ENCODE peak calls at places on chromosomes 16 and 17, in seven cellular contexts. One of them, this sample, is unnamed. For H3K9me3, the result is how much of the 10 kb centered on the place peaks cover.

GRCh38 chr17:19645608-19646250 is 2.8 kb upstream of the ALDH3A2 start:
- DNase-seq in A549: peak
- DNase-seq in colonic mucosa: peak
- DNase-seq in testis: peak
- DNase-seq in left ventricle myocardium inferior: no peak
- DNase-seq in body of pancreas: peak
- DNase-seq in IMR-90: no peak
- DNase-seq in this sample: no peak

GRCh38 chr16:70418274-70418992 is 20.5 kb downstream of the ST3GAL2 start:
- DNase-seq in left ventricle myocardium inferior: no peak
- DNase-seq in A549: no peak
- DNase-seq in testis: no peak
- DNase-seq in colonic mucosa: no peak
- DNase-seq in body of pancreas: no peak
- DNase-seq in IMR-90: no peak
- DNase-seq in this sample: no peak

GRCh38 chr16:10130482-10130996 is 51.7 kb downstream of the GRIN2A start:
- DNase-seq in body of pancreas: no peak
- DNase-seq in IMR-90: no peak
- DNase-seq in testis: no peak
- DNase-seq in left ventricle myocardium inferior: no peak
- DNase-seq in colonic mucosa: no peak
- DNase-seq in A549: no peak
- DNase-seq in this sample: no peak

GRCh38 chr16:67534420-67534819 is 5.8 kb downstream of the RIPOR1 start:
- DNase-seq in body of pancreas: no peak
- DNase-seq in colonic mucosa: no peak
- DNase-seq in IMR-90: no peak
- DNase-seq in testis: no peak
- DNase-seq in left ventricle myocardium inferior: no peak
- DNase-seq in A549: no peak
- DNase-seq in this sample: no peak

GRCh38 chr16:75627856-75628255 is 4.8 kb upstream of the ADAT1 start:
- DNase-seq in colonic mucosa: no peak
- DNase-seq in body of pancreas: no peak
- DNase-seq in left ventricle myocardium inferior: no peak
- DNase-seq in IMR-90: peak
- DNase-seq in A549: no peak
- DNase-seq in testis: no peak
- DNase-seq in this sample: no peak

GRCh38 chr17:40038882-40039513 is 15.2 kb downstream of the MED24 start:
- DNase-seq in body of pancreas: peak
- DNase-seq in colonic mucosa: no peak
- DNase-seq in A549: peak
- DNase-seq in IMR-90: peak
- DNase-seq in testis: peak
- DNase-seq in left ventricle myocardium inferior: peak
- DNase-seq in this sample: peak

GRCh38 chr17:41873559-41874292 is 8.5 kb upstream of the KLHL11 start:
- DNase-seq in A549: no peak
- DNase-seq in testis: no peak
- DNase-seq in IMR-90: no peak
- DNase-seq in colonic mucosa: no peak
- DNase-seq in body of pancreas: no peak
- DNase-seq in left ventricle myocardium inferior: no peak
- DNase-seq in this sample: no peak

GRCh38 chr17:80830020-80830780 is 161.4 kb upstream of the CHMP6 start:
- DNase-seq in testis: no peak
- DNase-seq in A549: no peak
- DNase-seq in colonic mucosa: no peak
- DNase-seq in left ventricle myocardium inferior: no peak
- DNase-seq in IMR-90: no peak
- DNase-seq in body of pancreas: no peak
- DNase-seq in this sample: no peak

GRCh38 chr17:40312893-40313659 is 4.1 kb downstream of the RARA start:
- DNase-seq in A549: no peak
- DNase-seq in IMR-90: no peak
- DNase-seq in left ventricle myocardium inferior: peak
- DNase-seq in testis: no peak
- DNase-seq in body of pancreas: no peak
- DNase-seq in colonic mucosa: no peak
- DNase-seq in this sample: no peak

GRCh38 chr17:67245694-67246397 is 850 bp upstream of the HELZ start:
- DNase-seq in left ventricle myocardium inferior: peak
- DNase-seq in colonic mucosa: peak
- DNase-seq in testis: peak
- DNase-seq in A549: no peak
- DNase-seq in body of pancreas: peak
- DNase-seq in IMR-90: no peak
- DNase-seq in this sample: no peak

GRCh38 chr16:12590409-12590808 is 213.3 kb downstream of the CPPED1 start:
- DNase-seq in A549: no peak
- DNase-seq in left ventricle myocardium inferior: no peak
- DNase-seq in colonic mucosa: no peak
- DNase-seq in body of pancreas: no peak
- DNase-seq in testis: no peak
- DNase-seq in IMR-90: no peak
- DNase-seq in this sample: no peak

GRCh38 chr16:75382611-75383010 is 50.7 kb downstream of the CFDP1 start:
- DNase-seq in colonic mucosa: no peak
- DNase-seq in IMR-90: no peak
- DNase-seq in left ventricle myocardium inferior: no peak
- DNase-seq in A549: no peak
- DNase-seq in testis: no peak
- DNase-seq in body of pancreas: no peak
- DNase-seq in this sample: no peak

GRCh38 chr16:23974223-23974622 is 138.4 kb downstream of the PRKCB start:
- DNase-seq in IMR-90: no peak
- DNase-seq in body of pancreas: no peak
- DNase-seq in testis: no peak
- DNase-seq in colonic mucosa: no peak
- DNase-seq in left ventricle myocardium inferior: no peak
- DNase-seq in A549: no peak
- DNase-seq in this sample: no peak

GRCh38 chr17:20114466-20114865 is 105.3 kb downstream of the SPECC1 start:
- DNase-seq in left ventricle myocardium inferior: no peak
- DNase-seq in testis: no peak
- DNase-seq in A549: no peak
- DNase-seq in IMR-90: peak
- DNase-seq in body of pancreas: no peak
- DNase-seq in colonic mucosa: no peak
- DNase-seq in this sample: no peak

GRCh38 chr17:61385869-61386245 is 13.8 kb upstream of the TBX2 start:
- DNase-seq in colonic mucosa: no peak
- DNase-seq in testis: no peak
- DNase-seq in A549: no peak
- DNase-seq in body of pancreas: no peak
- DNase-seq in IMR-90: peak
- DNase-seq in left ventricle myocardium inferior: no peak
- DNase-seq in this sample: no peak

GRCh38 chr16:84514874-84515835 is 10.7 kb upstream of the MEAK7 start:
- DNase-seq in body of pancreas: no peak
- DNase-seq in A549: no peak
- DNase-seq in IMR-90: no peak
- DNase-seq in colonic mucosa: no peak
- DNase-seq in testis: no peak
- DNase-seq in left ventricle myocardium inferior: peak
- DNase-seq in this sample: no peak

GRCh38 chr17:17668358-17668757 is 12.9 kb upstream of the RAI1 start:
- DNase-seq in A549: no peak
- DNase-seq in testis: no peak
- DNase-seq in left ventricle myocardium inferior: no peak
- DNase-seq in IMR-90: no peak
- DNase-seq in colonic mucosa: no peak
- DNase-seq in body of pancreas: no peak
- DNase-seq in this sample: no peak

GRCh38 chr17:17670701-17671319 is 10.4 kb upstream of the RAI1 start:
- DNase-seq in testis: no peak
- DNase-seq in colonic mucosa: peak
- DNase-seq in left ventricle myocardium inferior: no peak
- DNase-seq in IMR-90: no peak
- DNase-seq in body of pancreas: no peak
- DNase-seq in A549: no peak
- DNase-seq in this sample: no peak

GRCh38 chr17:17669081-17669850 is 12.0 kb upstream of the RAI1 start:
- DNase-seq in left ventricle myocardium inferior: no peak
- DNase-seq in IMR-90: peak
- DNase-seq in A549: no peak
- DNase-seq in colonic mucosa: no peak
- DNase-seq in body of pancreas: no peak
- DNase-seq in testis: no peak
- DNase-seq in this sample: no peak

GRCh38 chr17:17671369-17672119 is 9.7 kb upstream of the RAI1 start:
- DNase-seq in IMR-90: no peak
- DNase-seq in A549: no peak
- DNase-seq in body of pancreas: no peak
- DNase-seq in colonic mucosa: no peak
- DNase-seq in testis: no peak
- DNase-seq in left ventricle myocardium inferior: no peak
- DNase-seq in this sample: no peak

DNA sequence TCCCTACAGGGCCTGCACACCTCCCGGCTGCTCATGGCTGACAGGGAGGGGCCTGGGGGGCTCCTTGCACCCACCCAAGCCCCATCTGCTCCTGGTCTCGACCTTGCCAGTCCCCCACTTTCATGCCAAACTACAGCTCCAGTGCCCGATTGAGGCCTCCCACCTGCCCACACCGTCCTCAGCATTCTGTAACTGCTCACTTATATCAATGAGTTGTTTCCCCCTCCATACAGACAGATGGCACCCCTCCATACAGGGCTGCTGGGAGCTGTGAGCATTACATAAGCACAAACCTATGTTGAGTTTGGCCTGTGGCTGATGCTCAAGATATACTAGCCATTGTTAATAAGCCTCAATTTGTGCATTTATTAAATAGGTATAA is 11.4 kb upstream of the RAI1 start:
- DNase-seq in left ventricle myocardium inferior: no peak
- DNase-seq in IMR-90: no peak
- DNase-seq in testis: no peak
- DNase-seq in colonic mucosa: no peak
- DNase-seq in A549: no peak
- DNase-seq in body of pancreas: no peak
- DNase-seq in this sample: no peak
- H3K9me3 ChIP-seq in left ventricle myocardium inferior: under half
- H3K9me3 ChIP-seq in IMR-90: under half
- H3K9me3 ChIP-seq in testis: under half
- H3K9me3 ChIP-seq in colonic mucosa: under half
- H3K9me3 ChIP-seq in A549: under half
- H3K9me3 ChIP-seq in body of pancreas: under half
- H3K9me3 ChIP-seq in this sample: under half

GRCh38 chr17:36600477-36600876 is 906 bp upstream of the MRM1 start:
- DNase-seq in testis: no peak
- DNase-seq in IMR-90: no peak
- DNase-seq in colonic mucosa: no peak
- DNase-seq in left ventricle myocardium inferior: no peak
- DNase-seq in body of pancreas: no peak
- DNase-seq in A549: no peak
- DNase-seq in this sample: no peak
- H3K4me3 ChIP-seq in testis: no peak
- H3K4me3 ChIP-seq in IMR-90: peak
- H3K4me3 ChIP-seq in colonic mucosa: peak
- H3K4me3 ChIP-seq in left ventricle myocardium inferior: peak
- H3K4me3 ChIP-seq in body of pancreas: no peak
- H3K4me3 ChIP-seq in A549: no peak
- H3K4me3 ChIP-seq in this sample: peak

DNA sequence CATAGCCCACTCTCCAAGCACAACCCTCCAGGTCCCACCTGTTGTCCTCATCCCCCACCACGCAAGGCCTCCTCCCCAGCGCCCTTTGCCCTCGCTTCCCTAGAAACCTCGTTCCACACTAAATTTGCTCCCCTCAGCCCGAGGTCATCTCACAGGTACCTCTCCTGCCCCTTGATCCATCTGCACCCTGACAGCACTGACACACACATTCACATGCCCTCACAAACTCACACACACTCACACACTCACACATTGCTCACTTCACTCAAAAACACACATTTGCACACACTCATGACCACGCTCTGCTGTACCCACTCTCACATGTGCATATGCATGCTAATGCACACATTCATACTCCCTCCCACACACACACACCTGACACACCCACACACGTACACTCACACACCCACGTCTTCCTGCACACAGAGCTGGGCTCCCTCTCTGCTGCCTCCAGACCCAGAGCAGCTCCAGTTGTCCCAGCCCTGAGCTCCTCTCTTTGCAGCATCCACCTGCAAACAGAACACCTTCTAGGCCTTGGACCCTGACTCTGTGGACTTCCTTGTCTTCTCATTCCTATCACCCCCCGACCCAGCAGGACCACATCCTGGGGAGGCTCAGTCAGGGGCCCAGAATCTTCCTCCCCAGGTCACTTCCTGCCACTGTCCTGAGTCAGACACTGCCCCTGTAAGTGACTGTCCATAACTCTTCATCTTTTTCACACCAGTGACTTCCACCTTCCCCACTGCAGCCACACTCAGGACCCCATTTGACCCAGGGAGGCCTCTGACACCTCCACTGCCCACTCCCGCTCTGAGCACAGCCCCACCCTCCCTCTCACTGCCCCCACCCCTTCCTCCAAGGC is 4.9 kb downstream of the ASGR2 start:
- DNase-seq in A549: no peak
- DNase-seq in body of pancreas: no peak
- DNase-seq in testis: no peak
- DNase-seq in IMR-90: no peak
- DNase-seq in left ventricle myocardium inferior: no peak
- DNase-seq in colonic mucosa: no peak
- DNase-seq in this sample: no peak
- TF ChIP-seq CTCF in A549: no peak
- TF ChIP-seq CTCF in body of pancreas: no peak
- TF ChIP-seq CTCF in testis: no peak
- TF ChIP-seq CTCF in IMR-90: no peak
- TF ChIP-seq CTCF in left ventricle myocardium inferior: no peak
- TF ChIP-seq CTCF in colonic mucosa: no peak
- TF ChIP-seq CTCF in this sample: no peak

GRCh38 chr17:5184284-5184683 is 7.4 kb downstream of the ZNF594 start:
- DNase-seq in IMR-90: no peak
- DNase-seq in colonic mucosa: no peak
- DNase-seq in testis: no peak
- DNase-seq in left ventricle myocardium inferior: no peak
- DNase-seq in A549: no peak
- DNase-seq in body of pancreas: no peak
- DNase-seq in this sample: no peak
- H3K9me3 ChIP-seq in IMR-90: half or more
- H3K9me3 ChIP-seq in colonic mucosa: under half
- H3K9me3 ChIP-seq in testis: under half
- H3K9me3 ChIP-seq in left ventricle myocardium inferior: half or more
- H3K9me3 ChIP-seq in A549: half or more
- H3K9me3 ChIP-seq in body of pancreas: under half
- H3K9me3 ChIP-seq in this sample: half or more

This sample was measured in AG04450.